ENCODE peak calls at places on chromosomes 6 and 20, in seven cellular contexts. A is foreskin fibroblast, B is right lobe of liver, N is AG04449, O is GM23338, R is fibroblast of lung, S is heart right ventricle. F is an unnamed sample.

GRCh38 chr6:66814156-66814555 is 1107.1 kb upstream of the EYS start:
- DNase-seq in B (no peak), N (no peak), S (no peak), R (peak; percentile 35), O (no peak), A (no peak), F (no peak)

GRCh38 chr6:149077208-149077607 is 240.3 kb upstream of the TAB2 start:
- DNase-seq in A (no peak), N (peak; percentile 90), O (no peak), S (no peak), B (no peak), R (peak; percentile 93), F (no peak)

GRCh38 chr6:138382498-138383265 is 5.0 kb downstream of the SMIM28 start:
- DNase-seq in R (no peak), A (no peak), O (peak; percentile 60), S (no peak), N (no peak), B (no peak), F (no peak)

GRCh38 chr6:32195652-32195901 is 3.1 kb upstream of the GPSM3 start:
- DNase-seq in S (peak; percentile 100), R (peak; percentile 100), N (peak; percentile 97), O (peak; percentile 100), A (peak; percentile 100), B (peak; percentile 100), F (peak; percentile 96)

GRCh38 chr6:149990672-149991402 is 27.1 kb downstream of the ULBP1 start:
- DNase-seq in N (no peak), A (peak; percentile 19), O (peak; percentile 55), S (no peak), R (no peak), B (no peak), F (no peak)

GRCh38 chr6:290111-290932 is 2.0 kb upstream of the DUSP22 start:
- DNase-seq in A (no peak), N (no peak), O (no peak), B (no peak), R (no peak), S (no peak), F (no peak)

GRCh38 chr20:19260412-19261090 is 48.1 kb downstream of the SLC24A3 start:
- DNase-seq in A (peak; percentile 87), O (no peak), N (no peak), R (no peak), B (no peak), S (no peak), F (no peak)

GRCh38 chr6:70135219-70135769 is 167.6 kb downstream of the COL9A1 start:
- DNase-seq in O (peak; percentile 43), S (no peak), A (no peak), R (no peak), N (no peak), B (no peak), F (no peak)

GRCh38 chr6:106684011-106684410 is 54.6 kb downstream of the QRSL1 start:
- DNase-seq in B (no peak), A (no peak), O (no peak), S (no peak), N (no peak), R (no peak), F (no peak)

GRCh38 chr6:5752282-5752681 is 254.4 kb downstream of the NRN1 start:
- DNase-seq in R (peak; percentile 92), A (peak; percentile 64), S (no peak), B (no peak), O (peak; percentile 60), N (peak; percentile 73), F (peak; percentile 46)

GRCh38 chr6:33426590-33427563 is 7.0 kb downstream of the SYNGAP1 start:
- DNase-seq in S (no peak), B (no peak), N (no peak), R (no peak), O (peak; percentile 71), A (no peak), F (no peak)

GRCh38 chr6:26223677-26224546 is 136.7 kb downstream of the HFE start:
- DNase-seq in N (no peak), A (peak; percentile 90), O (peak; percentile 84), R (peak; percentile 98), S (peak; percentile 72), B (peak; percentile 73), F (peak; percentile 89)

GRCh38 chr6:44657201-44657824 is 269.8 kb downstream of the CDC5L start:
- DNase-seq in O (peak; percentile 27), R (no peak), N (no peak), B (no peak), A (no peak), S (no peak), F (no peak)

GRCh38 chr6:74757788-74758187 is 448.1 kb downstream of the COL12A1 start:
- DNase-seq in B (no peak), O (no peak), N (no peak), R (no peak), A (no peak), S (no peak), F (no peak)

GRCh38 chr20:59018817-59019216 is 412 bp upstream of the TUBB1 start:
- DNase-seq in R (no peak), N (no peak), B (no peak), A (no peak), O (no peak), S (no peak), F (no peak)

GRCh38 chr6:11366183-11366933 is 133.9 kb upstream of the NEDD9 start:
- DNase-seq in N (no peak), S (no peak), O (no peak), A (no peak), B (no peak), R (no peak), F (no peak)

GRCh38 chr6:11188161-11188915 is 44.1 kb downstream of the NEDD9 start:
- DNase-seq in A (peak; percentile 59), R (no peak), N (no peak), S (no peak), O (no peak), B (no peak), F (no peak)

DNA sequence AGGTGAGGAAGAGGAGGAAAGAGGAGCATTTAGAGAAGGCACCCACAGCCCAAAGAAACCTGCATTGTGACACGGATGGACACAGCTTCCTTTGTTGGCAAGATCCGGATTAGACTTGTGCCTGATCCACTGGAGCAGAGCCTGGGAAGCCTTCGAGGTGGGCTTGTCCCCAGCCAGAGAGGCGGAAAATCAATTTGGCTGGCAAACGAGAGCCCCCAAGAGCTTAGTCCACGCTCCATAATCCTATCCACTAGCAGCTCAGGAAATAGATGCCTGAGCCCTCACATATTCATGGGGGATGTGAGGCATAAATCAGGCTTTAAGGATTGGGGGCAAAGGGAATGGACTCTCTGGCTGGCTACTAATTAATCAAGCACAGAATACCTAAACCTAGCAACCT is 138.0 kb downstream of the PKHD1 start:
- DNase-seq in B (no peak), A (no peak), S (no peak), R (no peak), N (no peak), O (no peak), F (no peak)
- TF ChIP-seq CTCF in B (no peak), A (no peak), S (no peak), R (no peak), N (no peak), O (no peak), F (no peak)

GRCh38 chr6:120147218-120147871 is 797.8 kb upstream of the MAN1A1 start:
- DNase-seq in B (no peak), R (no peak), A (no peak), O (peak; percentile 15), N (no peak), S (no peak), F (no peak)
- TF ChIP-seq CTCF in B (no peak), R (no peak), A (no peak), O (peak; percentile 59), N (no peak), S (no peak), F (peak; percentile 8)

GRCh38 chr6:158868122-158868480 is 48.9 kb upstream of the EZR start:
- DNase-seq in S (no peak), A (no peak), B (no peak), R (no peak), O (no peak), N (no peak), F (no peak)

GRCh38 chr6:158870418-158870957 is 51.3 kb upstream of the EZR start:
- DNase-seq in N (no peak), R (no peak), S (no peak), O (no peak), B (no peak), A (no peak), F (no peak)

GRCh38 chr6:158869604-158870417 is 50.6 kb upstream of the EZR start:
- DNase-seq in O (peak; percentile 97), B (peak; percentile 89), R (peak; percentile 97), A (peak; percentile 92), S (peak; percentile 85), N (no peak), F (peak; percentile 85)

GRCh38 chr6:158867381-158868121 is 48.4 kb upstream of the EZR start:
- DNase-seq in N (no peak), O (no peak), R (no peak), S (no peak), A (no peak), B (no peak), F (no peak)

DNA sequence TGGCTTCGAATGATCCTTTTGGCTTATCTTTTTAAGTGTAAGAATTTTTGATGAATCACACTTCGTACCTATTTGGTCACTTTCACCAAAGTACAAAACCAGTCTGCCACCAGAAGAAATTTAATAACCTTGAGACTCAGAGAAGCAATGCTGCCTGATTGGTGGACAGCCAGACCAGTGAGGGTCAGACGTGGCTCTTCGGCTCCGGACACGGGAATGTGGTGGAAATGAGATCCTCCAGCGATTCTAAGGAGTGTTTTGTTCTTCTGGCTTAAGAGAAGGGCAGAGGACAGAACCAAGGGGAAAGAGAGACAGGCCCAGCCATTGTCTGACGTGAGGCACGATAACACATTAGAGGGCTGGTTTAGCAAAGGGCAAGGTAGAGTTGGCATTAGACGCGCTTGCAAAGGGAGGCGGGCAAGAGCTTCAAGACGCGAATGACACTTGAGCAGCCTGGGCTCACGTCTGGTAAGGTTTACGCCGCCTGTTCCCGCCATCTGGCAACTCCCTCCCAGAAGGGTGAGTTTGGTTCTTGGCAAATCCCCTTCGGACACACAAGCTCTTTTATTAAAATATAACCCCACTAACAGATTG is 49.9 kb upstream of the EZR start:
- DNase-seq in B (no peak), A (no peak), R (peak; percentile 70), S (no peak), O (peak; percentile 86), N (no peak), F (no peak)
- TF ChIP-seq CTCF in B (no peak), A (no peak), R (no peak), S (no peak), O (no peak), N (no peak), F (no peak)

DNA sequence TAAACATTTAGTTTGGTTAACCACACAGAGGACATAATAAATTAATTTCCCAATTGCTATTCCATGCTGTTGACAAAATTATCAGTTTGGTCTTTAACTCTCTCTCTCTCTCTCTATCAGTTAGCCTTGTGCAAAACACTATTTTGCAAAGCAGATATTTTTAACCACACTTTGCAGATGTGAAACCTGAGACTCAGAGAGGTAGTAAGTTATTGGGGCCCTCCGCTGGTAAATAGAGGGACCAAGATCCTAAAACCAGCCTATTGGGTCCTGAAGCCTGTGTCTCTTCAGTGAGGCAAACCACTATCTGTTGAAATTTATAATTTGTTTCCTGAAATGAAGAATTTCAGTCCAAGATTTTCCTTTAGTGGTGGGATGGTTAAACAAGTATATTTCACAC is 231.0 kb downstream of the SOD2 start:
- DNase-seq in S (no peak), O (no peak), R (no peak), A (no peak), B (no peak), N (no peak), F (no peak)
- TF ChIP-seq CTCF in S (no peak), O (peak; percentile 17), R (no peak), A (no peak), B (no peak), N (no peak), F (no peak)

F was measured in HFF-Myc.